ENCODE peak calls at places on chromosome 13, in four cellular contexts. Z is H9, W is NCI-H510A treated with DMSO at 0.1 percent for 48 hours, J is HS-5. D is an unnamed sample.

GRCh38 chr13:33218020-33218419 is 67.5 kb downstream of the STARD13 start:
- DNase-seq in W (no peak), Z (no peak), J (no peak), D (no peak)

GRCh38 chr13:37306778-37307544 is 201.5 kb upstream of the CSNK1A1L start:
- DNase-seq in Z (no peak), J (peak), W (no peak), D (no peak)

GRCh38 chr13:51731759-51732158 is 72.2 kb downstream of the DHRS12 start:
- DNase-seq in J (no peak), W (no peak), Z (no peak), D (no peak)

GRCh38 chr13:110454956-110455355 is 106.6 kb downstream of the RAB20 start:
- DNase-seq in J (no peak), W (no peak), Z (no peak), D (no peak)

GRCh38 chr13:47875206-47875605 is 125.9 kb downstream of the SUCLA2 start:
- DNase-seq in J (no peak), W (no peak), Z (no peak), D (no peak)

GRCh38 chr13:52599853-52600603 is 42.2 kb upstream of the HNRNPA1L2 start:
- DNase-seq in W (no peak), J (no peak), Z (peak), D (no peak)

GRCh38 chr13:31274345-31274870 is 74.6 kb downstream of the B3GLCT start:
- DNase-seq in J (no peak), Z (no peak), W (no peak), D (no peak)

GRCh38 chr13:64793592-64793991 is 2436.5 kb downstream of the PCDH9 start:
- DNase-seq in Z (no peak), W (no peak), J (no peak), D (no peak)

GRCh38 chr13:44306401-44307192 is 67.0 kb upstream of the SERP2 start:
- DNase-seq in W (peak), Z (peak), J (peak), D (no peak)